ENCODE peak calls at places on chromosomes 2 and 18, in seven cellular contexts. B, H, O, C, L, P and W are unnamed samples.

GRCh38 chr18:43587538-43588153 is 310.4 kb upstream of the SYT4 start:
- DNase-seq in H (peak; percentile 64), B (no peak), L (peak; percentile 15), C (peak; percentile 14), O (no peak), P (peak; percentile 8), W (no peak)

GRCh38 chr2:137676348-137676747 is 287.9 kb upstream of the HNMT start:
- DNase-seq in H (no peak), O (no peak), B (no peak), L (no peak), C (no peak), P (no peak), W (no peak)

GRCh38 chr18:36511791-36512352 is 214.4 kb downstream of the FHOD3 start:
- DNase-seq in P (no peak), B (no peak), H (no peak), L (no peak), O (no peak), C (no peak), W (no peak)

GRCh38 chr2:212289301-212289700 is 249.3 kb downstream of the ERBB4 start:
- DNase-seq in L (no peak), C (no peak), B (no peak), H (no peak), O (no peak), P (no peak), W (no peak)

GRCh38 chr2:96788393-96789244 is 27.4 kb upstream of the CNNM3 start:
- DNase-seq in O (no peak), H (no peak), B (peak; percentile 68), C (peak; percentile 16), P (no peak), L (peak; percentile 81), W (peak; percentile 67)

GRCh38 chr2:188028739-188029138 is 262.9 kb upstream of the GULP1 start:
- DNase-seq in L (no peak), B (no peak), O (no peak), C (no peak), P (no peak), H (no peak), W (no peak)

GRCh38 chr2:61946661-61947060 is 41.2 kb downstream of the COMMD1 start:
- DNase-seq in O (no peak), P (no peak), H (no peak), B (no peak), L (no peak), C (peak; percentile 33), W (no peak)

GRCh38 chr18:54254265-54254758 is 15.0 kb upstream of the POLI start:
- DNase-seq in C (peak; percentile 25), B (no peak), P (no peak), H (peak; percentile 28), O (no peak), L (peak; percentile 72), W (peak; percentile 88)

GRCh38 chr18:31688601-31689000 is 4.2 kb upstream of the B4GALT6 start:
- DNase-seq in H (no peak), L (no peak), C (no peak), P (no peak), O (no peak), B (no peak), W (no peak)

GRCh38 chr2:118123561-118124232 is 35.4 kb downstream of the INSIG2 start:
- DNase-seq in L (peak; percentile 12), B (no peak), C (peak; percentile 89), H (peak; percentile 61), P (no peak), O (no peak), W (peak; percentile 100)

DNA sequence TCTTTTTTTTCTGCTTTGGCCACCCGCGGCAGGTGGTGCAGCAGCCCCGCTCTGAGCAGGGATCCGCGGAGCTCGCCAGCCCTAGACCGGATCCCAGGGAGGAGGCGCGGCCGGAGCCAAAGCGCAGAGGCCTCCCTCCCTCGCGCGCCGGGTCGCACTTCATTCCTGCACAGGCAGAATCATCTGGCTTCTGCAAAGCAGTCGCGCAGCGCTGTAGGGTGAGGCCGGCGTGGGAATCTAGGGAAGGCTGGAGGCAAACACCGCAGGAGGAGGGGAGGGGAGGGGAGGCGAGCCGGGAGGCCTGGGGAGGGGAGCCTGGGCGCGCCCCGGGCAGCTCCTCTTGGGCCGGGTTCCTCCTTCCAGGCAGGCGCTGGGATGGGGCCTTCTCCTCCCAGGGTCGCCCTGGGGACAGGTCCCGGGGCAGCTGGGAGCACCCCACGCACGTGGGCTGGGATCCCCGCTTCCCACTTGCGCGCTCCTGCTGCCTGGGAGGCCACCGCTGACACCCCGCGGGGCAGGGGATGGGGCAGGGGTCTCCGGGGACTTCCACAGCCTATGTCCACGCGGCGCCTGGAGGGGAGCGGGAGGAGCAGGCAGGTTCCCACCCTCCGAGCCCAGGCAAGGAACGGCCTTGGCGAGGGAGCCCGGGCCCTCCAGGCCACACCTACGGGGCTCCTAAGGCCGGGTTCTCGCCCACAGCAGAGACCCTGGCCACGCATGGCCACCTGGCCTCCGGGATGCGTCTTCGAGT is 45.0 kb downstream of the MBP start:
- DNase-seq in L (peak; percentile 72), P (peak; percentile 37), B (no peak), O (peak; percentile 78), C (peak; percentile 32), H (peak; percentile 63), W (peak; percentile 69)
- H3K4me1 ChIP-seq in L (peaks cover 30% of the 10 kb centered on the region), P (peaks cover 2% of the 10 kb centered on the region), B (peaks cover 63% of the 10 kb centered on the region), O (peaks cover 28% of the 10 kb centered on the region), C (peaks cover 18% of the 10 kb centered on the region), H (peaks cover 9% of the 10 kb centered on the region), W (peaks cover 64% of the 10 kb centered on the region)

GRCh38 chr2:136238214-136238551 is 120.2 kb upstream of the CXCR4 start:
- DNase-seq in B (no peak), P (no peak), C (peak; percentile 56), L (no peak), O (no peak), H (no peak), W (no peak)
- H3K4me1 ChIP-seq in B (peaks cover 34% of the 10 kb centered on the region), P (peaks cover 6% of the 10 kb centered on the region), C (peaks cover 23% of the 10 kb centered on the region), L (no peaks in the 10 kb centered on the region), O (peaks cover 54% of the 10 kb centered on the region), H (no peaks in the 10 kb centered on the region), W (peaks cover 41% of the 10 kb centered on the region)

GRCh38 chr2:214320211-214320610 is 90.6 kb upstream of the VWC2L start:
- DNase-seq in P (no peak), H (no peak), L (no peak), O (no peak), C (no peak), B (no peak), W (no peak)
- H3K4me1 ChIP-seq in P (no peaks in the 10 kb centered on the region), H (no peaks in the 10 kb centered on the region), L (no peaks in the 10 kb centered on the region), O (no peaks in the 10 kb centered on the region), C (no peaks in the 10 kb centered on the region), B (no peaks in the 10 kb centered on the region), W (no peaks in the 10 kb centered on the region)

DNA sequence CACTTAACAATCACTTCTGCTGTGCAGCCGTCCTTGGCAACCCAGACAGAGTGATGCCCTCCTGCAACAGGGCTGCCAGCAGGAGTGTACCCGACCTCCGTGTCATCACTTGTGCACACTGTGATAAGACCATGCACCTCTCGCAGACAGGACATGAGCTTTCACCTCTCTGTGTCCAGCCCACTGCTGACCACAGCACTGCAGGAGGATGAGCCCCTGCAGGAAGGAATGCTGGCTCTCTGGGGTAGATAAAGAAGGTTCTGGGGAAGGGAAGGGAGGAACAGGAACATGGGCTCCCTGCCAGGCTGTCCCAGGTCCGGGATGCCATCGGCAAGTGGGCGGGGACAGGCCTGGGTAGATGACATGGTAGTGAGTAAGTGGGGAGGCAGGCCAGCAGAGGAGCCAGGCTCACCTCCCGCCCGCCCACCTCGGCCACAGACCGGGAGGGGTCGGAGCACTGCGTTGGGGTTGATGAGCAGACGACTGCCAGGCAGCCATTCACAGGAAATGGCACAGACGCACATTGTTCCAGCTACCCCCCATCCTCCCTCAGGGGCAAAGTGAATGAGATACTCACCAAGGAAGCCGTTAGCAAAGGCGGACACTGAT is 18.6 kb upstream of the COL6A3 start:
- DNase-seq in H (peak; percentile 64), P (no peak), O (peak; percentile 86), B (no peak), C (peak; percentile 97), L (peak; percentile 33), W (peak; percentile 64)
- H3K4me1 ChIP-seq in H (peaks cover 28% of the 10 kb centered on the region), P (peaks cover 5% of the 10 kb centered on the region), O (peaks cover 37% of the 10 kb centered on the region), B (peaks cover 21% of the 10 kb centered on the region), C (peaks cover 49% of the 10 kb centered on the region), L (peaks cover 9% of the 10 kb centered on the region), W (peaks cover 34% of the 10 kb centered on the region)

DNA sequence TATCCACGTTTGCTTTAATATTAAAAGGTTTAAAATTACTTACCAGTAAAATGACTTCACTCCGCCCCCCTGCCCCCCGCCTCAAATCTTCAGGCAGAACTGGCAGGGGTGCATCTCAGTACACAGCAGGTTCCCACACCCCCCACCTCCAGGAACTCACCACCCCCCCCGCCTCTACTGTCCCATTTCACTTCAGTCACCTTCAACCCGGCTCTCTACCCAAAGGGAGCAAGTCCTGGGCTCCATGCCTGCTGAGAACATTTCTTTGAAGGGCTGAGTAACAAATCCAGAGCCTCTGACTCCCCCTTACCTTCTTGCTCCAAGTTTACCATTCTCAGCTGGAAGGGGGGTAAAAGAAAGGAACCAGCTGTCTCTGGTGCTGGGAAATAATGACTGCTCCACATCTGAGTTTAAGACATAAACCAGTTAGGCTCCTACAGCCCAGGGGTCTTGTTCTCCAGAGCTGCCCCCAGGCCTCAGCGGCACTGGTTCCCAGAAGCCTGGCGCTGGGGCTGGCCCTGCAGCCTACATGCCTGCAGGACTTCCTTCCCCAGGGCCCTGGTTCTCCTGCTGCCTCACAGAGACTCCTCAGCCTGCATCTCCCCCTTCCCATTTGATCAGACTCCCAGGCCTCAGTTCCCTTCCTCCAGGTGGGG is 42.8 kb downstream of the DNMT3A start:
- DNase-seq in P (no peak), C (no peak), O (no peak), L (no peak), B (no peak), H (no peak), W (no peak)
- H3K4me1 ChIP-seq in P (peaks cover 15% of the 10 kb centered on the region), C (peaks cover 27% of the 10 kb centered on the region), O (peaks cover 59% of the 10 kb centered on the region), L (peaks cover 17% of the 10 kb centered on the region), B (peaks cover 48% of the 10 kb centered on the region), H (peaks cover 20% of the 10 kb centered on the region), W (peaks cover 15% of the 10 kb centered on the region)

GRCh38 chr2:105376789-105377231 is 22.0 kb downstream of the FHL2 start:
- DNase-seq in L (no peak), O (no peak), B (no peak), C (peak; percentile 92), H (peak; percentile 78), P (no peak), W (no peak)

GRCh38 chr2:105373344-105373781 is 25.5 kb downstream of the FHL2 start:
- DNase-seq in O (no peak), B (peak; percentile 70), L (peak; percentile 97), H (peak; percentile 83), C (peak; percentile 57), P (no peak), W (no peak)

GRCh38 chr2:105373895-105374401 is 24.9 kb downstream of the FHL2 start:
- DNase-seq in B (no peak), O (no peak), L (no peak), C (no peak), H (no peak), P (no peak), W (no peak)

GRCh38 chr2:105376010-105376409 is 22.8 kb downstream of the FHL2 start:
- DNase-seq in H (no peak), C (no peak), B (no peak), O (no peak), L (peak; percentile 70), P (no peak), W (no peak)

DNA sequence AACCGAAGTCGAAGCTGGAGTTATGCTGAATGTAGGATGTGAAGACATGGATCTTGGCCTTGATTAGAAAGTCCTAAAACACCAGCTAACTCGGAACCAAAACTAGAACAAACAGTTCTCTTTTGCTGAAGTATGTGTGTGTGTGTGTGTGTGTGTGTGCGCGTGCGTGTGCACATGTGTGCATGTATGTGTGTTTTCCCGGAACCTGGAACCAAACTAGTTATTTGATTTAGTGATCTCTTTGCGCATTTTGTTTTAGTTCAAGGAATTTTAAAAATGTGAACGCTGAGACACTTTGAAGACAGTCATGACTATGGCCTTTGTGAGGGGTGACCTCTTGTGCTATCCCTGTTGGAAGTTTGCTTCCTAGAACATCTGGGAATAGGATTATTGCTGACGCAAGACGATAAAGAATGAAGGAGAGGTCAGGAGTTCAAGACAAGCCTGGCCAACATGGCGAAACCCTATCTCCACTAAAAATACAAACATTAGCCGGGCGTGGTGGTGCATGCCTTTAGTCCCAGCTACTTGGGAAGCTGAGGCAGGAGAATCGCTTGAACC is 23.8 kb downstream of the FHL2 start:
- DNase-seq in P (no peak), H (peak; percentile 95), O (no peak), L (no peak), C (peak; percentile 75), B (no peak), W (no peak)
- H3K4me1 ChIP-seq in P (no peaks in the 10 kb centered on the region), H (peaks cover 55% of the 10 kb centered on the region), O (peaks cover 6% of the 10 kb centered on the region), L (peaks cover 46% of the 10 kb centered on the region), C (peaks cover 78% of the 10 kb centered on the region), B (peaks cover 89% of the 10 kb centered on the region), W (peaks cover 11% of the 10 kb centered on the region)